ENCODE peak calls at places on chromosome 21, in six cellular contexts. One of them, this sample, is unnamed.

GRCh38 chr21:29309703-29310102 is 11.0 kb downstream of the BACH1 start:
- DNase-seq in cardiac fibroblast: no peak
- DNase-seq in breast epithelium: no peak
- DNase-seq in HFF-Myc: no peak
- DNase-seq in GM10248: no peak
- DNase-seq in MCF 10A: no peak
- DNase-seq in this sample: no peak

GRCh38 chr21:41189147-41189538 is 21.2 kb downstream of the BACE2 start:
- DNase-seq in GM10248: no peak
- DNase-seq in breast epithelium: no peak
- DNase-seq in cardiac fibroblast: no peak
- DNase-seq in MCF 10A: no peak
- DNase-seq in HFF-Myc: no peak
- DNase-seq in this sample: no peak

GRCh38 chr21:42260121-42260520 is 41.2 kb downstream of the ABCG1 start:
- DNase-seq in GM10248: no peak
- DNase-seq in HFF-Myc: no peak
- DNase-seq in breast epithelium: no peak
- DNase-seq in MCF 10A: no peak
- DNase-seq in cardiac fibroblast: no peak
- DNase-seq in this sample: no peak

GRCh38 chr21:46509760-46510159 is 51.1 kb downstream of the DIP2A start:
- DNase-seq in breast epithelium: no peak
- DNase-seq in HFF-Myc: no peak
- DNase-seq in cardiac fibroblast: no peak
- DNase-seq in MCF 10A: peak
- DNase-seq in GM10248: no peak
- DNase-seq in this sample: no peak

GRCh38 chr21:36087362-36088138 is 17.7 kb downstream of the CBR1 start:
- DNase-seq in MCF 10A: no peak
- DNase-seq in HFF-Myc: no peak
- DNase-seq in breast epithelium: no peak
- DNase-seq in cardiac fibroblast: no peak
- DNase-seq in GM10248: no peak
- DNase-seq in this sample: no peak

GRCh38 chr21:45875416-45875760 is 106.2 kb upstream of the COL6A1 start:
- DNase-seq in breast epithelium: no peak
- DNase-seq in GM10248: no peak
- DNase-seq in MCF 10A: no peak
- DNase-seq in cardiac fibroblast: no peak
- DNase-seq in HFF-Myc: no peak
- DNase-seq in this sample: no peak

GRCh38 chr21:45973475-45974072 is 8.0 kb upstream of the COL6A1 start:
- DNase-seq in HFF-Myc: no peak
- DNase-seq in GM10248: peak
- DNase-seq in cardiac fibroblast: peak
- DNase-seq in MCF 10A: peak
- DNase-seq in breast epithelium: peak
- DNase-seq in this sample: peak

GRCh38 chr21:46124926-46125845 is 27.3 kb downstream of the COL6A2 start:
- DNase-seq in HFF-Myc: no peak
- DNase-seq in cardiac fibroblast: no peak
- DNase-seq in breast epithelium: no peak
- DNase-seq in GM10248: no peak
- DNase-seq in MCF 10A: no peak
- DNase-seq in this sample: no peak

GRCh38 chr21:41769521-41769920 is 2.7 kb upstream of the RIPK4 start:
- DNase-seq in HFF-Myc: no peak
- DNase-seq in breast epithelium: no peak
- DNase-seq in MCF 10A: no peak
- DNase-seq in GM10248: no peak
- DNase-seq in cardiac fibroblast: no peak
- DNase-seq in this sample: no peak

GRCh38 chr21:39713905-39714304 is 31.1 kb upstream of the IGSF5 start:
- DNase-seq in HFF-Myc: no peak
- DNase-seq in GM10248: no peak
- DNase-seq in cardiac fibroblast: peak
- DNase-seq in MCF 10A: no peak
- DNase-seq in breast epithelium: no peak
- DNase-seq in this sample: no peak

GRCh38 chr21:14683021-14683420 is 136.9 kb upstream of the SAMSN1 start:
- DNase-seq in MCF 10A: no peak
- DNase-seq in breast epithelium: no peak
- DNase-seq in GM10248: no peak
- DNase-seq in HFF-Myc: no peak
- DNase-seq in cardiac fibroblast: no peak
- DNase-seq in this sample: no peak

GRCh38 chr21:24897883-24898282 is 709.4 kb downstream of the MRPL39 start:
- DNase-seq in GM10248: no peak
- DNase-seq in breast epithelium: no peak
- DNase-seq in cardiac fibroblast: no peak
- DNase-seq in HFF-Myc: no peak
- DNase-seq in MCF 10A: no peak
- DNase-seq in this sample: no peak

GRCh38 chr21:24894324-24894723 is 713.0 kb downstream of the MRPL39 start:
- DNase-seq in cardiac fibroblast: no peak
- DNase-seq in breast epithelium: no peak
- DNase-seq in GM10248: no peak
- DNase-seq in HFF-Myc: no peak
- DNase-seq in MCF 10A: no peak
- DNase-seq in this sample: no peak

GRCh38 chr21:24896735-24897124 is 710.6 kb downstream of the MRPL39 start:
- DNase-seq in cardiac fibroblast: no peak
- DNase-seq in MCF 10A: no peak
- DNase-seq in HFF-Myc: no peak
- DNase-seq in GM10248: no peak
- DNase-seq in breast epithelium: no peak
- DNase-seq in this sample: no peak

GRCh38 chr21:24899138-24899537 is 708.1 kb downstream of the MRPL39 start:
- DNase-seq in MCF 10A: no peak
- DNase-seq in breast epithelium: no peak
- DNase-seq in GM10248: no peak
- DNase-seq in HFF-Myc: no peak
- DNase-seq in cardiac fibroblast: no peak
- DNase-seq in this sample: no peak

GRCh38 chr21:24895885-24896734 is 711.2 kb downstream of the MRPL39 start:
- DNase-seq in HFF-Myc: no peak
- DNase-seq in GM10248: no peak
- DNase-seq in cardiac fibroblast: peak
- DNase-seq in MCF 10A: peak
- DNase-seq in breast epithelium: no peak
- DNase-seq in this sample: peak
- TF ChIP-seq CTCF in HFF-Myc: no peak
- TF ChIP-seq CTCF in GM10248: peak
- TF ChIP-seq CTCF in cardiac fibroblast: no peak
- TF ChIP-seq CTCF in MCF 10A: peak
- TF ChIP-seq CTCF in breast epithelium: no peak
- TF ChIP-seq CTCF in this sample: no peak

GRCh38 chr21:38120984-38121855 is 135.6 kb upstream of the KCNJ15 start:
- DNase-seq in breast epithelium: no peak
- DNase-seq in GM10248: no peak
- DNase-seq in MCF 10A: no peak
- DNase-seq in cardiac fibroblast: no peak
- DNase-seq in HFF-Myc: no peak
- DNase-seq in this sample: no peak

GRCh38 chr21:38129711-38130110 is 127.1 kb upstream of the KCNJ15 start:
- DNase-seq in GM10248: no peak
- DNase-seq in MCF 10A: no peak
- DNase-seq in cardiac fibroblast: no peak
- DNase-seq in HFF-Myc: no peak
- DNase-seq in breast epithelium: no peak
- DNase-seq in this sample: no peak

GRCh38 chr21:38121888-38122705 is 134.7 kb upstream of the KCNJ15 start:
- DNase-seq in HFF-Myc: no peak
- DNase-seq in cardiac fibroblast: no peak
- DNase-seq in GM10248: no peak
- DNase-seq in MCF 10A: peak
- DNase-seq in breast epithelium: no peak
- DNase-seq in this sample: no peak

GRCh38 chr21:38123626-38124025 is 133.2 kb upstream of the KCNJ15 start:
- DNase-seq in breast epithelium: no peak
- DNase-seq in GM10248: no peak
- DNase-seq in HFF-Myc: no peak
- DNase-seq in cardiac fibroblast: no peak
- DNase-seq in MCF 10A: no peak
- DNase-seq in this sample: no peak

DNA sequence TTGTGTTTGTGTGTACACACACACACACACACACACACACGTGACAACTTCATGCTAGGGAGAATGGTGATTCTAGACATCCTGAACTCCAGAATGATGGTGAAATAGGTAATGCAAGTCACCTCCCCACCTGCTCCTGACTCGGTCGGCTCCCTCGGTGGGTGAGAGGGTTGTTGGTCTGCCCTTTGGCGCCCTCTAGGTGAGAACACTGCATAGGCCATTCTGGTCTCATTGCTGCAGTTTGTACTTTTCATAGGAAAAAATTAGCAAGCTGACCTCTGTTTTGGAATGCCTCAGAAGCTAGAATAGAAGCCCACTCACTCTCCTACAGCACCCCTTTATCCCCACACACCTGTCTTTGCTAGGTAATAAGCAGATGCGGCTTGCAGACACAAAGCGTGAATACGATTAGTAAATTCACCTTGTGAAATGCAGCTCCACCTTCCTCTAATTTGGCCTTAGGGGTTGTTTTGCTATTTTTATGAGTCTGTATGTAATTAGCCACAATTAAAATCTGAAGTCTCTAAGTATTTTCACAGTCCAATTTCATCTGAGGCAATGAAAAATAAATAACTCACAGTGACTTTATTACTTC is 130.0 kb upstream of the KCNJ15 start:
- DNase-seq in breast epithelium: peak
- DNase-seq in GM10248: peak
- DNase-seq in cardiac fibroblast: peak
- DNase-seq in HFF-Myc: no peak
- DNase-seq in MCF 10A: peak
- DNase-seq in this sample: peak
- TF ChIP-seq CTCF in breast epithelium: no peak
- TF ChIP-seq CTCF in GM10248: peak
- TF ChIP-seq CTCF in cardiac fibroblast: peak
- TF ChIP-seq CTCF in HFF-Myc: peak
- TF ChIP-seq CTCF in MCF 10A: peak
- TF ChIP-seq CTCF in this sample: peak

DNA sequence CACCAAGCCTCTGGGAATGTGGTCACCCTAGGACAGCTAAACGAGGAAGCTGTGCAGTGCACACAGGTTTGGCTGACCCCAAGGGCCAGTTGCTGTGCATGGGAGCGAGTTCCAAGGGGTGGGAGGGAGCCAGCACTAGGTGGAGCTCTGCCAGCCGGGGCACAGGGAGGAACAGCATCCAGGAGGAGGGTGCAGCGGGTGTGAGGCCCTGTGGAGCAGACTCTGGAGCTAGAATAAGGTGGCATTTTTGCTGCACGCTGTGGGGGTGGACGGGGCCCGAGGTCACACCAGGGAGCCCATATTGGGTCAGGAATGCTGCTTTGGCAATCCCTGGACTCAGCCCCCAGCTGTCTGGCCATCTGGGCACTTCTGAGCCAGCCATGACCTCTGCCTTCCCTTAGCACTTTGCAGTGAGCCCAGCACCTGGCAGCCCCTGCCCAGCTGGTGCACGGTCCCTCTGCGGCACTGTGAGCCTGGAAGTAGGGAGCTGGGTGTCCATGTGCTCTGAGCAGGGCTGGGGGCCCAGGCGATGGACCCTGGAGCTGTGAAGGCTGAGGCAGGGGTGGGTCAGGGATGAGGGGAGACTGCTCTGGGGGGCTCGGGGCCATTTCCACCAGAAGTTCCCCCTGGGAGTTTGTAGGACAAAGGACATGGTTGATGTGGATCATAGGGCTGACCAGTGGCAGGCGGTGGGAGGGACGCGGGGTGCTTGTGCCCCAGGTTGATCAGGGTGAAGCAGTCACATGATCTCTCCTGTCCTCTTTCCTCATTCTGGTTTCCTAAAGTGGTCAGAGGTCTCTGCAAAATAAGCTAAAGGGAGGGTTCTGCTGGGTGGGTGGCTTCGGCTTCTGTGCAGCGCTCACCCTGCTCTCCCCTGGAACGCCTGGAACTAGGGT is 8.9 kb downstream of the PDXK start:
- DNase-seq in HFF-Myc: no peak
- DNase-seq in cardiac fibroblast: no peak
- DNase-seq in GM10248: no peak
- DNase-seq in breast epithelium: no peak
- DNase-seq in MCF 10A: peak
- DNase-seq in this sample: no peak
- TF ChIP-seq CTCF in HFF-Myc: no peak
- TF ChIP-seq CTCF in cardiac fibroblast: no peak
- TF ChIP-seq CTCF in GM10248: no peak
- TF ChIP-seq CTCF in breast epithelium: no peak
- TF ChIP-seq CTCF in MCF 10A: peak
- TF ChIP-seq CTCF in this sample: no peak

DNA sequence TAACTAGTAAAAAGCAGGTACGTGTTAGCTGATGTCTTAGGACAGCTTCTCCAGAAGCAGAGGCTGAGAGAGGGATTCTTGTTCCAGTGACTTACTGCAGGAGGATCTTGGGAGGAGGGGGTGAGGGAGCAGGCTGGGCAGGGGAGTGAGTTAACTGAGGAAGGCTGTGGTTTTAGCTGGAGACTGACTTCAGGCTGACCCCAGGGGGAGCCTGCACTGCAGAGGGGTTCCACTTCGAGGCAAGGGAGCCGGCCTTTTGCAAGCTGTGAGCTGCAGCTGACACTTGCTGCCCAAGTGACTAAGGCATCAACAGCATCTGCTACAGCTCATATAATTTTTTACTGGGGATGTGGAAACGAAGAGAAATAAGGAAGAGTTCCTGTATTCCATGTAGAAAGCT is 50.4 kb upstream of the SOD1 start:
- DNase-seq in GM10248: no peak
- DNase-seq in HFF-Myc: no peak
- DNase-seq in breast epithelium: no peak
- DNase-seq in MCF 10A: no peak
- DNase-seq in cardiac fibroblast: peak
- DNase-seq in this sample: no peak
- TF ChIP-seq CTCF in GM10248: no peak
- TF ChIP-seq CTCF in HFF-Myc: no peak
- TF ChIP-seq CTCF in breast epithelium: no peak
- TF ChIP-seq CTCF in MCF 10A: no peak
- TF ChIP-seq CTCF in cardiac fibroblast: no peak
- TF ChIP-seq CTCF in this sample: no peak

DNA sequence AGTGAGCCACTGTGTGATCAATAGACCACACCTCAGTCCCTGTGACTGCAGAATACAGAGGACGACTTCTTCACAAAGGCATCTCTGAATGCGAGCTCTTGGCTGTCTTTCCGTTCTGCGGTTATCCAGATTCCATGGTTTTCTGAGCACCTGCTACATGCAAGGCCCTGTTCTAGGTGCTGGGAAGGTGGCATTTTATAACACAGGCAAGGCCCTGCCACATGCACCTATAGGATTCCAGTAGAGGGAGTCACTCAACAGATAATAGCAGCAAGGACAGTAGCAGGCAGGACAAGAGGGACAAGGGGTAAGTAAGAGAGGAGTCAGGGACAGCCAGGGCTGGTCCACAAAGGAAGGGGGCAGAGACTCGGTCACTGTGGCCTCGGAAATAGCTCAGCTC is 9.0 kb downstream of the URB1 start:
- DNase-seq in cardiac fibroblast: no peak
- DNase-seq in GM10248: no peak
- DNase-seq in breast epithelium: no peak
- DNase-seq in MCF 10A: no peak
- DNase-seq in HFF-Myc: no peak
- DNase-seq in this sample: no peak
- TF ChIP-seq CTCF in cardiac fibroblast: no peak
- TF ChIP-seq CTCF in GM10248: no peak
- TF ChIP-seq CTCF in breast epithelium: no peak
- TF ChIP-seq CTCF in MCF 10A: no peak
- TF ChIP-seq CTCF in HFF-Myc: no peak
- TF ChIP-seq CTCF in this sample: no peak

GRCh38 chr21:34881421-34881820 is 167.7 kb downstream of the RUNX1 start:
- DNase-seq in GM10248: no peak
- DNase-seq in breast epithelium: no peak
- DNase-seq in cardiac fibroblast: peak
- DNase-seq in MCF 10A: peak
- DNase-seq in HFF-Myc: no peak
- DNase-seq in this sample: peak
- TF ChIP-seq CTCF in GM10248: no peak
- TF ChIP-seq CTCF in breast epithelium: no peak
- TF ChIP-seq CTCF in cardiac fibroblast: no peak
- TF ChIP-seq CTCF in MCF 10A: no peak
- TF ChIP-seq CTCF in HFF-Myc: no peak
- TF ChIP-seq CTCF in this sample: no peak